ENCODE peak calls at places on chromosomes 6 and 20, in five cellular contexts. V is non-pigmented ciliary epithelial cell; W is stimulated activated CD8-positive, alpha-beta memory T cell treated with anti-CD3 and anti-CD28 coated beads, Interleukin-2, amount 100 ng/mL, for 48 hours; N is fibroblast of lung; T is Ammon's horn. I is an unnamed sample.

GRCh38 chr6:28922004-28922840 is 1.6 kb downstream of the TRIM27 start:
- DNase-seq in T (no peak), N (no peak), V (no peak), W (no peak), I (no peak)

GRCh38 chr6:135322427-135323201 is 141.5 kb downstream of the MYB start:
- DNase-seq in W (no peak), V (no peak), T (no peak), N (no peak), I (no peak)

GRCh38 chr6:8400663-8401062 is 34.7 kb downstream of the SLC35B3 start:
- DNase-seq in V (no peak), N (no peak), W (no peak), T (no peak), I (no peak)

GRCh38 chr6:946546-946945 is 253.6 kb upstream of the EXOC2 start:
- DNase-seq in V (peak; percentile 14), N (peak; percentile 36), T (no peak), W (no peak), I (peak; percentile 10)

GRCh38 chr6:158039571-158040050 is 57.9 kb downstream of the SYNJ2 start:
- DNase-seq in W (no peak), T (peak; percentile 68), V (no peak), N (no peak), I (no peak)

GRCh38 chr6:34511923-34512737 is 44.0 kb downstream of the SPDEF start:
- DNase-seq in N (no peak), T (no peak), W (no peak), V (no peak), I (no peak)

GRCh38 chr6:157715766-157716171 is 107.3 kb upstream of the SNX9 start:
- DNase-seq in W (no peak), T (no peak), N (peak; percentile 100), V (peak; percentile 40), I (peak; percentile 96)

GRCh38 chr6:169320013-169320412 is 66.4 kb upstream of the THBS2 start:
- DNase-seq in V (no peak), W (no peak), N (no peak), T (no peak), I (no peak)

GRCh38 chr6:45500924-45501816 is 123.4 kb upstream of the SUPT3H start:
- DNase-seq in V (no peak), W (no peak), T (no peak), N (no peak), I (no peak)

GRCh38 chr6:107443066-107443903 is 16.1 kb downstream of the PDSS2 start:
- DNase-seq in V (no peak), N (no peak), T (no peak), W (no peak), I (no peak)

GRCh38 chr6:1901556-1901955 is 291.8 kb downstream of the FOXC1 start:
- DNase-seq in V (no peak), N (peak; percentile 36), W (no peak), T (no peak), I (no peak)

GRCh38 chr6:136969930-136970329 is 47.8 kb downstream of the SLC35D3 start:
- DNase-seq in N (no peak), W (no peak), V (no peak), T (no peak), I (no peak)

GRCh38 chr6:39688494-39688893 is 36.7 kb downstream of the KIF6 start:
- DNase-seq in N (peak; percentile 82), T (no peak), V (peak; percentile 32), W (no peak), I (peak; percentile 30)

GRCh38 chr6:150270330-150271052 is 98.3 kb upstream of the IYD start:
- DNase-seq in W (no peak), T (no peak), V (no peak), N (no peak), I (no peak)

GRCh38 chr20:51695574-51696303 is 72.5 kb downstream of the ATP9A start:
- DNase-seq in T (no peak), W (no peak), N (peak; percentile 70), V (peak; percentile 30), I (no peak)

GRCh38 chr6:140441256-140441655 is 1066.8 kb upstream of the CITED2 start:
- DNase-seq in W (no peak), T (peak; percentile 30), N (peak; percentile 67), V (no peak), I (no peak)

GRCh38 chr6:24831771-24832718 is 33.3 kb upstream of the ARMH2 start:
- DNase-seq in T (no peak), V (no peak), N (peak; percentile 27), W (no peak), I (peak; percentile 21)

GRCh38 chr6:139126255-139126654 is 8.6 kb upstream of the HECA start:
- DNase-seq in T (peak; percentile 59), V (peak; percentile 67), N (peak; percentile 89), W (no peak), I (peak; percentile 77)

GRCh38 chr20:16241911-16242310 is 331.3 kb downstream of the KIF16B start:
- DNase-seq in N (no peak), V (no peak), W (no peak), T (peak; percentile 75), I (no peak)

GRCh38 chr6:113690255-113690956 is 166.7 kb upstream of the MARCKS start:
- DNase-seq in V (peak; percentile 81), W (no peak), T (no peak), N (peak; percentile 91), I (peak; percentile 52)

GRCh38 chr6:63644668-63645326 is 9.2 kb downstream of the PHF3 start:
- DNase-seq in T (no peak), V (no peak), W (no peak), N (no peak), I (no peak)